ENCODE peak calls at places on chromosomes 6 and 20, in four cellular contexts. Y is cerebellar nuclear complex; P is stimulated activated CD8-positive, alpha-beta memory T cell treated with anti-CD3 and anti-CD28 coated beads, Interleukin-4, amount 100 ng/mL, for 24 hours; Z is fibroblast of the aortic adventitia. B is an unnamed sample.

GRCh38 chr20:29299811-29300578 is 1957.5 kb upstream of the DEFB115 start:
- DNase-seq in Y (no peak), Z (no peak), P (no peak), B (no peak)

GRCh38 chr6:30688569-30688968 is 2.1 kb upstream of the PPP1R18 start:
- DNase-seq in Z (no peak), P (no peak), Y (no peak), B (no peak)

GRCh38 chr6:131951576-131952230 is 531 bp upstream of the CCN2 start:
- DNase-seq in P (no peak), Y (no peak), Z (no peak), B (no peak)

GRCh38 chr6:147248859-147249258 is 44.6 kb downstream of the STXBP5 start:
- DNase-seq in P (no peak), Y (no peak), Z (no peak), B (no peak)

GRCh38 chr6:431504-431903 is 40.0 kb downstream of the IRF4 start:
- DNase-seq in Y (no peak), Z (no peak), P (no peak), B (no peak)

GRCh38 chr6:1527098-1527497 is 82.6 kb upstream of the FOXC1 start:
- DNase-seq in Y (no peak), Z (peak), P (no peak), B (peak)

GRCh38 chr6:11366183-11366933 is 133.9 kb upstream of the NEDD9 start:
- DNase-seq in Y (no peak), Z (no peak), P (no peak), B (no peak)

GRCh38 chr6:80641591-80641990 is 535.1 kb downstream of the BCKDHB start:
- DNase-seq in P (no peak), Z (peak), Y (no peak), B (no peak)

GRCh38 chr6:63347599-63347998 is 27.8 kb upstream of the LGSN start:
- DNase-seq in P (no peak), Y (no peak), Z (peak), B (no peak)

GRCh38 chr6:37965964-37966676 is 146.6 kb downstream of the ZFAND3 start:
- DNase-seq in P (no peak), Y (no peak), Z (peak), B (no peak)

GRCh38 chr20:54680872-54681297 is 205.5 kb downstream of the DOK5 start:
- DNase-seq in Y (no peak), Z (peak), P (no peak), B (no peak)

GRCh38 chr20:8385247-8385646 is 253.2 kb downstream of the PLCB1 start:
- DNase-seq in Y (no peak), P (no peak), Z (peak), B (peak)

GRCh38 chr6:148432405-148433195 is 90.0 kb downstream of the SASH1 start:
- DNase-seq in Z (no peak), Y (no peak), P (no peak), B (peak)

GRCh38 chr6:157925771-157926170 is 55.9 kb upstream of the SYNJ2 start:
- DNase-seq in Y (no peak), P (no peak), Z (no peak), B (no peak)

GRCh38 chr6:169070506-169071176 is 183.0 kb downstream of the THBS2 start:
- DNase-seq in Z (peak), P (no peak), Y (no peak), B (no peak)

GRCh38 chr6:105107207-105107606 is 72.6 kb downstream of the POPDC3 start:
- DNase-seq in Y (no peak), P (no peak), Z (no peak), B (no peak)

GRCh38 chr20:18284805-18285533 is 3.4 kb upstream of the ZNF133 start:
- DNase-seq in P (no peak), Z (peak), Y (no peak), B (no peak)

GRCh38 chr20:62523473-62524203 is 47.8 kb upstream of the GATA5 start:
- DNase-seq in P (peak), Y (no peak), Z (no peak), B (no peak)

GRCh38 chr6:129519750-129520149 is 190.2 kb downstream of the ARHGAP18 start:
- DNase-seq in Z (no peak), Y (no peak), P (no peak), B (no peak)

GRCh38 chr6:64807785-64808184 is 899.2 kb downstream of the EYS start:
- DNase-seq in P (no peak), Y (no peak), Z (no peak), B (no peak)

GRCh38 chr6:21922086-21922485 is 328.5 kb downstream of the SOX4 start:
- DNase-seq in P (no peak), Y (no peak), Z (no peak), B (no peak)

B was measured in posterior cingulate gyrus.